ENCODE peak calls at places on chromosomes 1 and 21, in six cellular contexts. R is K562, H is A549, C is endothelial cell of umbilical vein, U is GM12878, J is HepG2. L is an unnamed sample.

GRCh38 chr21:36960676-36961284 is 5.7 kb downstream of the HLCS start:
- DNase-seq in R (no peak), H (no peak), C (no peak), U (no peak), J (no peak), L (no peak)

GRCh38 chr1:94940738-94941137 is 13.8 kb upstream of the CNN3 start:
- DNase-seq in R (no peak), H (no peak), C (no peak), U (no peak), J (no peak), L (no peak)

GRCh38 chr21:42685036-42685435 is 31.6 kb downstream of the PDE9A start:
- DNase-seq in R (no peak), H (no peak), C (no peak), U (no peak), J (no peak), L (peak)

GRCh38 chr1:207034998-207035397 is 2.4 kb upstream of the C1orf116 start:
- DNase-seq in R (no peak), H (no peak), C (no peak), U (no peak), J (no peak), L (no peak)

GRCh38 chr1:29579821-29580425 is 343.6 kb downstream of the PTPRU start:
- DNase-seq in R (no peak), H (no peak), C (no peak), U (no peak), J (peak), L (no peak)

GRCh38 chr1:218459450-218459849 is 114.3 kb downstream of the TGFB2 start:
- DNase-seq in R (no peak), H (no peak), C (peak), U (no peak), J (no peak), L (peak)

GRCh38 chr1:35120458-35121133 is 41.4 kb downstream of the ZMYM1 start:
- DNase-seq in R (no peak), H (no peak), C (peak), U (no peak), J (peak), L (no peak)

GRCh38 chr21:45549670-45550463 is 7.6 kb upstream of the SLC19A1 start:
- DNase-seq in R (no peak), H (no peak), C (no peak), U (peak), J (no peak), L (peak)

GRCh38 chr21:33801424-33802405 is 113.9 kb downstream of the ATP5PO start:
- DNase-seq in R (no peak), H (peak), C (no peak), U (no peak), J (peak), L (peak)

GRCh38 chr1:154866257-154866994 is 3.7 kb downstream of the KCNN3 start:
- DNase-seq in R (no peak), H (no peak), C (no peak), U (no peak), J (no peak), L (peak)

GRCh38 chr1:233113009-233113712 is 162.8 kb downstream of the NTPCR start:
- DNase-seq in R (peak), H (peak), C (peak), U (peak), J (peak), L (peak)

GRCh38 chr1:181504294-181505115 is 21.2 kb downstream of the CACNA1E start:
- DNase-seq in R (peak), H (peak), C (no peak), U (peak), J (peak), L (peak)

GRCh38 chr1:8340456-8340855 is 22.5 kb downstream of the SLC45A1 start:
- DNase-seq in R (no peak), H (no peak), C (no peak), U (no peak), J (no peak), L (no peak)

GRCh38 chr1:119409731-119410130 is 5.2 kb upstream of the HSD3B2 start:
- DNase-seq in R (no peak), H (no peak), C (no peak), U (no peak), J (no peak), L (no peak)

GRCh38 chr1:156910309-156910782 is 10.1 kb upstream of the LRRC71 start:
- DNase-seq in R (peak), H (peak), C (no peak), U (no peak), J (peak), L (peak)

GRCh38 chr1:112445591-112445990 is 49.6 kb downstream of the CTTNBP2NL start:
- DNase-seq in R (no peak), H (no peak), C (no peak), U (no peak), J (no peak), L (no peak)

GRCh38 chr1:241470361-241470760 is 49.2 kb downstream of the FH start:
- DNase-seq in R (no peak), H (no peak), C (no peak), U (no peak), J (no peak), L (no peak)

GRCh38 chr21:37006521-37007291 is at the start of gene RIPPLY3:
- DNase-seq in R (no peak), H (peak), C (no peak), U (no peak), J (no peak), L (peak)

GRCh38 chr1:108199231-108199657 is 899 bp downstream of the SLC25A24 start:
- DNase-seq in R (no peak), H (peak), C (peak), U (no peak), J (peak), L (peak)

GRCh38 chr1:235357485-235358378 is 9.5 kb upstream of the TBCE start:
- DNase-seq in R (no peak), H (no peak), C (no peak), U (no peak), J (no peak), L (no peak)

GRCh38 chr1:155933591-155934096 is 569 bp downstream of the KHDC4 start:
- DNase-seq in R (peak), H (no peak), C (peak), U (no peak), J (no peak), L (peak)

GRCh38 chr21:36330904-36331303 is 10.9 kb downstream of the MORC3 start:
- DNase-seq in R (peak), H (peak), C (peak), U (peak), J (peak), L (peak)

GRCh38 chr1:153678519-153679336 is at the start of gene NPR1:
- DNase-seq in R (no peak), H (peak), C (peak), U (no peak), J (no peak), L (peak)

GRCh38 chr1:241881444-241881843 is 33.4 kb downstream of the EXO1 start:
- DNase-seq in R (no peak), H (no peak), C (no peak), U (no peak), J (no peak), L (no peak)

GRCh38 chr1:188986751-188987417 is 1490.8 kb downstream of the BRINP3 start:
- DNase-seq in R (no peak), H (no peak), C (no peak), U (no peak), J (no peak), L (no peak)

GRCh38 chr1:219548386-219548785 is 64.5 kb downstream of the ZC3H11B start:
- DNase-seq in R (no peak), H (no peak), C (no peak), U (no peak), J (no peak), L (no peak)

DNA sequence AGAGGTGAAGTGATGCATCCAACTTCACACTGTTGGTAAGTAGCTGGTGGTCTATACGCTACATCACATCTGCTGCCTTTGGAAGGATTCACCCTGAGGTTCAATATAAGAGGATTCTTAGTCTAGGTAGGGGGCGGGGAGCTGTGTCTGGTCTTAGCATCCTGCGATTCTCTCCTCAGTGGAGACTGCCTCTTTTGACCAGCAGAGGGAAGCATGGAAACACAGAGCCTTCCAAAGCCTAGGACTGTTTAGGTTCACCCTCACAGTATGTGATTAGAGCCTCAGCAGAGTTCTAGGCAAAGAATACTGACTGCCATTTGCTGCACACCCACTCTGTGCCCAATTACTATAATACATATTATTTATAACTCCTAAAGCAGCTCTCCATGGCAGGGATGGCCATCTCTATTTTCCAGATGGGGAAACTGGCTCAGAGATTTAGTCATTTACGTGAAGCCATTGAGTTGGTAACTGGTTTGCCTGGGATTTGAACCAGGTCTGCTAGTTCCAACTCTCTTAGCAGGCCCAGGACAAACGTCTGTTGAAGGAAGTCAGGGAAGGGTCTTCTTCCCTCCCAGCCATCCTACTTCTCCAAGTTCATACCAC is 28.9 kb upstream of the EFCAB14 start:
- DNase-seq in R (peak), H (peak), C (peak), U (no peak), J (peak), L (peak)
- TF ChIP-seq MYC in R (no peak), H (no peak), C (no peak), U (no peak), J (no peak), L (no peak)

DNA sequence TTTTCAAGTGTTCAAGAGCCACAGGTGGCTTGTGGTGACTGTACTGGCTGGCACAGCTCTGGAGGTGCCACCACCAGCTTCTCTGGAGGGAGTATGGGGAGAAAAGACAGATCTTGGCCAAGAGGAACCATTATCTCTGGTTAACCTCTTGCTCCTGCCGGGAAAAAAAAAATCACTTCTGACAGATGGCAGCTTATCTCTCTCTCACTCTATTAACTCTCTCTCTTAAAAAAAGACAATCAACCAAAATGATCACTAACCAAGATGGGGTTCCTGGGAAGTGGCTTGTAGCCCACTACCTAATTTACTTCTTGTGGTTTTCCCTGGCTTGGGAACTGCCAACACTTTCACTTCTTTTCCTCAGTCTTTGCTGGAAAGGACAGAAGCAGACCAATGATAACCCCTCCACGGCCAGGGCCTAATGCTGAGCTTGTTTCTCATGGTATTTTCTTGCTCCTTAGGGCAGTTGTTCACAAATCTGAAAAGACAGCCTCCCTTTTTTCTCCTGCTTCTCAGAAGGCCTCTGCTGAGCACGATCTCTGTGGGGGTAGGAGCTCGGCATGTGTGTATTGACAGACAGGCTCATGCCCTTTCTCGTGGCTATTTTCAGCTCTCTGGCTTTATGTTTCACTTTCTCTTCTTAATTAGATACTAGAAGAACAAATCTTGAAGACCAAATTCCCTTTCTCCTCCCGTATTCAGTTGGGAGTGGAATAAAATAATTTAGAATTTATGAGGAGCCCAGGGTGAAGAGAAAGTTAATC is 950 bp upstream of the RIIAD1 start:
- DNase-seq in R (no peak), H (no peak), C (no peak), U (peak), J (no peak), L (no peak)
- H3K4me3 ChIP-seq in R (no peak), H (no peak), C (no peak), U (peak), J (peak), L (no peak)

GRCh38 chr1:42935313-42935624 is 23.4 kb downstream of the SLC2A1 start:
- DNase-seq in R (no peak), H (no peak), C (no peak), U (no peak), J (no peak), L (no peak)
- TF ChIP-seq MYC in R (no peak), H (no peak), C (no peak), U (no peak), J (no peak), L (no peak)

GRCh38 chr1:44808063-44808937 is at the start of gene BTBD19:
- DNase-seq in R (peak), H (peak), C (peak), U (no peak), J (peak), L (no peak)

GRCh38 chr1:44807364-44808062 is 362 bp upstream of the DYNLT4 start:
- DNase-seq in R (peak), H (peak), C (peak), U (peak), J (peak), L (peak)

GRCh38 chr1:44805311-44806024 is 1.7 kb downstream of the DYNLT4 start:
- DNase-seq in R (no peak), H (no peak), C (no peak), U (no peak), J (no peak), L (no peak)

GRCh38 chr1:44806025-44806703 is 987 bp downstream of the DYNLT4 start:
- DNase-seq in R (no peak), H (no peak), C (no peak), U (no peak), J (no peak), L (no peak)

DNA sequence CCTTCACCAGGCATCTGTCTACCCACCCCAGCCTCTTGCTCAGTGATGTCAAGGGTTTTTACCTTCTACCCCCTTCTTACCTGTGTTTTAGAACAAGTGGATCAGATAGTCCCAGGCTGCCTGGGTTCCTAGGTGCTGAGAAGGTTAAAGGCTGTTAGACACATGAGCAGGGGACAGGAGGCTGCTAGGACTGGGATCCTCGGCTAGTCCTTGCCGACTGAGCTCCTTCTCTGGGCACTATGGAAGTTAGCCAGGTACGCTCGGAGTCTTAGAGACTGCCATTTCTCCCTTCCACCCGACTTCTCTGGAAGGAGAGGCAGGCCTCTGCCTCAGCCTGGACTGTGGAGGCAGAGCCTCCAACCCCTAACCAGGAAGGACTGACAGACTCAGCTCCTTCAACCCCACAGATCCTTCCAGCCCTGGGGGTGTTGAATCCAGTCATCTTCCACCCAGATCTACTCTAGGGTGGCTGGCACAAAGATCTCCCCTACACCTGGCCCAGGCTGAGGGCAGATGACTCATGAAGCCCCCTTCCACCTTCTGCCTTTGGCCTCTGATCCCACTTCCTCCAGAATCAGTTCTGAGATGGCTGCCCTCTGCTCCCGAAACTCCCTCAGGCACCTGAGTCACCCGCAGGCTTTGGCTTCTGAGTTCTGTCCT is at the start of gene DYNLT4:
- DNase-seq in R (no peak), H (no peak), C (no peak), U (no peak), J (no peak), L (no peak)
- H3K4me3 ChIP-seq in R (peak), H (peak), C (peak), U (no peak), J (peak), L (peak)

DNA sequence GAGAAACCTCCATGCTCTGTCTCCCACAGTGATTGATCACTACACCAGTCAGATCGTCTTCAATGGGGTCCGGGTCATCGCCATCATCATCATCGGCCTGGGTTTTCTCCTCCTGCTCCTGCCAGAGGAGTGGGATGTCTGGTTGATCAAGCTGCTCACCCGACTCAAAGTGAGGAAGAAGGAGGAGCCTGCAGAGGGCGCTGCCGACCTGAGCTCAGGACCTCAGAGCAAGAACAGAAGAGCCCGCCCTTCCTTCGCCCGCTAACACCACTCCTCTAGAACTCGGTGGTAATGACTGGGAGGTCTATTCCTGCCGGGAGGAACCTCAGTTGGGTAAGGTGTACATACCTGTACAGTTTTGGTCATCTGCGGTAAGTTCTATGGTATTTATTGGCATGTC is 50.3 kb upstream of the COA6 start:
- DNase-seq in R (peak), H (peak), C (peak), U (no peak), J (peak), L (peak)
- TF ChIP-seq MYC in R (no peak), H (no peak), C (no peak), U (no peak), J (no peak), L (no peak)

GRCh38 chr1:224181453-224181810 is 1.6 kb upstream of the DEGS1 start:
- DNase-seq in R (no peak), H (no peak), C (no peak), U (no peak), J (no peak), L (no peak)
- H3K4me3 ChIP-seq in R (no peak), H (no peak), C (no peak), U (no peak), J (peak), L (no peak)

DNA sequence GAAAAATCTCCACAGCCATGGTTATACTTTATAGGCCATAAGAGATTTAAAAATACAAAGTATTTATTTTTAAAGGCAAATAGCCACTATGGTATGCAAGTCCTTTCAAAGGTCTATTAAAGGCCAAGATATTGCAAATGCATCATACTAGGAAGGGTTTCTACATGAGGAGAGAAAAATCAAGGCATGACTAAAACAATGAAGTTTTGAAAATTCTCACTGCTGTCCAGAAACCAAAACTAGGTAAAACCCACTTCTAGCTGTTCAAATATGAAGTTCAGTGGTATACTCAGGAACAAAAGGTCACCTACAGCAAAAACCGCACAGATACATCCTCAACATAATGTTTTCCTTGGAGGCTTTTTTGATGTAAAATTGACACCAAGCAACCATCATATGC is 75.0 kb downstream of the EPS15 start:
- DNase-seq in R (no peak), H (no peak), C (no peak), U (no peak), J (no peak), L (no peak)
- TF ChIP-seq MYC in R (no peak), H (no peak), C (no peak), U (no peak), J (no peak), L (no peak)

GRCh38 chr1:231242516-231243198 is 1.6 kb downstream of the GNPAT start:
- DNase-seq in R (no peak), H (no peak), C (peak), U (no peak), J (no peak), L (peak)
- H3K4me3 ChIP-seq in R (peak), H (peak), C (peak), U (peak), J (peak), L (peak)

L was measured in NB4.